ENCODE peak calls at places on chromosomes 11 and 22, in nine cellular contexts. E, B, A, I, K, Z, O, U and Q are unnamed samples. For H3K9me3 and H3K4me1, the result is how much of the 10 kb centered on the place peaks cover.

GRCh38 chr11:111408789-111409727 is 30.0 kb upstream of the POU2AF1 start:
- DNase-seq in I (no peak), B (no peak), E (no peak), Z (no peak), A (no peak), K (no peak), O (no peak), U (no peak), Q (no peak)

GRCh38 chr11:8107642-8108041 is 26.6 kb downstream of the TUB start:
- DNase-seq in K (no peak), I (no peak), A (no peak), B (no peak), U (no peak), Z (no peak), E (no peak), O (no peak), Q (no peak)

GRCh38 chr11:128728767-128729587 is 35.1 kb downstream of the FLI1 start:
- DNase-seq in K (no peak), I (peak), U (peak), A (no peak), B (peak), O (no peak), Z (no peak), E (no peak), Q (no peak)

GRCh38 chr22:23381661-23382427 is 198.2 kb downstream of the IGLL1 start:
- DNase-seq in Z (no peak), O (no peak), E (no peak), A (no peak), B (no peak), I (no peak), U (no peak), K (no peak), Q (peak)

GRCh38 chr11:101327908-101328307 is 198.3 kb upstream of the PGR start:
- DNase-seq in B (no peak), U (no peak), A (no peak), E (no peak), Z (no peak), K (no peak), O (no peak), I (no peak), Q (no peak)

GRCh38 chr11:18172686-18173085 is at the start of gene MRGPRX4:
- DNase-seq in E (no peak), I (no peak), A (no peak), O (no peak), Z (no peak), K (peak), B (no peak), U (no peak), Q (no peak)

GRCh38 chr11:9330387-9331384 is 16.3 kb upstream of the TMEM41B start:
- DNase-seq in B (no peak), I (no peak), U (no peak), K (no peak), A (no peak), O (no peak), E (no peak), Z (no peak), Q (no peak)

GRCh38 chr11:120079750-120080610 is 57.9 kb downstream of the TRIM29 start:
- DNase-seq in Z (peak), B (peak), O (no peak), A (no peak), U (no peak), E (peak), I (no peak), K (peak), Q (no peak)

GRCh38 chr11:82775736-82776346 is 42.2 kb upstream of the FAM181B start:
- DNase-seq in K (peak), A (no peak), O (no peak), U (peak), E (peak), Z (no peak), B (peak), I (peak), Q (no peak)

GRCh38 chr11:70860855-70861254 is 391.5 kb downstream of the SHANK2 start:
- DNase-seq in A (no peak), O (no peak), K (no peak), U (no peak), Z (no peak), I (no peak), E (no peak), B (no peak), Q (no peak)

GRCh38 chr11:108559904-108560303 is 33.7 kb downstream of the EXPH5 start:
- DNase-seq in B (no peak), I (no peak), O (no peak), A (no peak), U (no peak), E (no peak), Z (no peak), K (no peak), Q (no peak)

GRCh38 chr11:76659672-76660532 is 10.6 kb downstream of the LRRC32 start:
- DNase-seq in A (no peak), O (no peak), U (no peak), K (no peak), I (no peak), B (no peak), Z (peak), E (no peak), Q (no peak)

GRCh38 chr22:41831383-41831782 is 1.5 kb upstream of the SREBF2 start:
- DNase-seq in I (peak), B (peak), U (peak), A (no peak), Z (no peak), K (no peak), E (no peak), O (no peak), Q (no peak)

GRCh38 chr11:99932684-99933083 is 754.4 kb upstream of the ARHGAP42 start:
- DNase-seq in I (no peak), A (no peak), B (no peak), K (no peak), U (no peak), Z (no peak), E (no peak), O (no peak), Q (no peak)

GRCh38 chr11:99937330-99937729 is 749.8 kb upstream of the ARHGAP42 start:
- DNase-seq in A (no peak), I (no peak), O (no peak), U (no peak), K (no peak), Z (no peak), E (no peak), B (no peak), Q (no peak)

DNA sequence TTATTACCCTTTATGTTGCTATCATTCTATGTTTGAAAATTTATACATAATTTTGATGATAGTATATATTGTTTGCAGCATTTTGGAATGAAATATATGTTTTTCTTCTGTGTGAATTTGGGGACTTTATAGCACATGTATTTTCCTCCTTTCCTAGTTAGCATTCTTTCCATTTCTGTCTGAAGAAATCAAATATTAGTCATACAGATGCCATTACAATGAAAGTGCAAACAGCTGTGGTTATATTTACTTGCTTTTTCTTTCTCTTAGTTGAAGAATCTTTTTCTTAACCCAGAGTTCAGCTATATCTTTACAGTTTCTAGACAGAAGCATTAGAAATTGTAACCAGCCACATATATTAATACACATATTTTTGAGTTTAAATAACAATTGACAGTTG is 753.1 kb upstream of the ARHGAP42 start:
- DNase-seq in I (no peak), A (no peak), K (no peak), B (no peak), U (no peak), Z (no peak), O (no peak), E (no peak), Q (no peak)
- H3K9me3 ChIP-seq in I (under half), A (under half), K (under half), B (under half), U (under half), Z (under half), O (under half), E (under half), Q (under half)

DNA sequence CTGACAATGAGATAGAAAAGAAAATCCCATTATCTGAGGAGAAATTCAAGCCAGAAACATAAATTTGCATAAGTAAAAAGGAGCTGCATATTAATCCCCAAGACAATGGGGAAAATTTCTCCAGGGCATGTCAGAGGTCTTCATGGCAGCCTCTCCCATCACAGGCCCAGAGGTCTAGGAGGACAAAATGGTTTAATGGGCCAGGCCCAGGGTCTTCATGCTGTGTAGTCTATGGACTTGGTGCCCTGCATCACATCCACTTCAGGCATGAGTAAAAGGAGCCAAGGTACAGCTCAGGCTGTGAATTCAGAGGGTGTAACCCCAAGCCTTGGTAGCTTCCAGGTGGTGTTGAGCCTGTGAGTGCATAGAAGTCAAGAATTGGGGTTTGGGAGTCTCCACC is 1097.2 kb upstream of the RAG2 start:
- DNase-seq in E (no peak), Z (no peak), B (no peak), I (no peak), A (no peak), O (no peak), K (no peak), U (no peak), Q (no peak)
- H3K4me1 ChIP-seq in E (under half), Z (under half), B (under half), I (under half), A (under half), O (under half), K (under half), U (under half), Q (under half)

GRCh38 chr11:3357302-3357701 is 21.6 kb downstream of the ZNF195 start:
- DNase-seq in E (no peak), O (no peak), I (no peak), A (no peak), U (no peak), B (no peak), K (no peak), Z (no peak), Q (no peak)
- H3K9me3 ChIP-seq in E (under half), O (under half), I (half or more), A (under half), U (under half), B (under half), K (half or more), Z (under half), Q (half or more)

GRCh38 chr11:35324981-35325380 is 94.4 kb downstream of the SLC1A2 start:
- DNase-seq in A (no peak), K (no peak), I (no peak), E (no peak), O (no peak), Z (no peak), U (no peak), B (no peak), Q (no peak)
- H3K4me1 ChIP-seq in A (under half), K (under half), I (under half), E (under half), O (under half), Z (under half), U (under half), B (under half), Q (under half)